ENCODE peak calls at places on chromosomes 6 and 20, in four cellular contexts. G is H9, D is IMR-90, Q is H1. Z is an unnamed sample.

GRCh38 chr6:116405147-116405546 is 34.4 kb downstream of the DSE start:
- DNase-seq in G (no peak), D (peak; percentile 84), Q (no peak), Z (no peak)

GRCh38 chr6:87393026-87393622 is 14.6 kb upstream of the CFAP206 start:
- DNase-seq in G (no peak), D (peak; percentile 70), Q (no peak), Z (peak; percentile 65)

GRCh38 chr20:37669062-37669772 is 24.6 kb upstream of the CTNNBL1 start:
- DNase-seq in G (peak; percentile 61), D (no peak), Q (no peak), Z (peak; percentile 80)

GRCh38 chr6:40996591-40997247 is 42.3 kb downstream of the UNC5CL start:
- DNase-seq in G (peak; percentile 55), D (peak; percentile 17), Q (no peak), Z (peak; percentile 92)

GRCh38 chr20:658731-659291 is 5.8 kb upstream of the SRXN1 start:
- DNase-seq in G (no peak), D (no peak), Q (no peak), Z (peak; percentile 84)

GRCh38 chr6:56055066-56055465 is 179.7 kb upstream of the BMP5 start:
- DNase-seq in G (no peak), D (no peak), Q (no peak), Z (no peak)

GRCh38 chr20:10490706-10491105 is 55.6 kb downstream of the SLX4IP start:
- DNase-seq in G (peak; percentile 46), D (peak; percentile 21), Q (no peak), Z (peak; percentile 94)

GRCh38 chr6:44779130-44779826 is 391.8 kb downstream of the CDC5L start:
- DNase-seq in G (no peak), D (no peak), Q (no peak), Z (no peak)

GRCh38 chr6:137709424-137710281 is 157.4 kb upstream of the TNFAIP3 start:
- DNase-seq in G (no peak), D (peak; percentile 88), Q (no peak), Z (no peak)

GRCh38 chr6:132188865-132189264 is 212.4 kb downstream of the MOXD1 start:
- DNase-seq in G (no peak), D (peak; percentile 87), Q (no peak), Z (no peak)

GRCh38 chr20:52972190-52972937 is at the start of gene TSHZ2:
- DNase-seq in G (peak; percentile 52), D (peak; percentile 1), Q (peak; percentile 56), Z (peak; percentile 48)

GRCh38 chr6:89792881-89793280 is 26.7 kb downstream of the MDN1 start:
- DNase-seq in G (peak; percentile 45), D (peak; percentile 16), Q (no peak), Z (peak; percentile 83)

GRCh38 chr20:11098888-11099287 is 425.1 kb upstream of the JAG1 start:
- DNase-seq in G (no peak), D (no peak), Q (no peak), Z (peak; percentile 20)

GRCh38 chr6:132344811-132345210 is 56.5 kb downstream of the MOXD1 start:
- DNase-seq in G (no peak), D (no peak), Q (no peak), Z (no peak)

GRCh38 chr6:117655380-117655779 is 19.9 kb upstream of the NUS1 start:
- DNase-seq in G (no peak), D (no peak), Q (no peak), Z (no peak)

GRCh38 chr6:14337157-14337556 is 219.6 kb downstream of the CD83 start:
- DNase-seq in G (no peak), D (peak; percentile 16), Q (no peak), Z (no peak)

GRCh38 chr6:154156135-154156948 is 117.3 kb downstream of the OPRM1 start:
- DNase-seq in G (peak; percentile 83), D (peak; percentile 45), Q (peak; percentile 48), Z (peak; percentile 81)

GRCh38 chr6:33540768-33541167 is 39.3 kb downstream of the BAK1 start:
- DNase-seq in G (no peak), D (no peak), Q (no peak), Z (no peak)
- H3K56ac ChIP-seq in G (no peak overlapping the region), D (no peak overlapping the region), Q (no peak overlapping the region), Z (no peak overlapping the region)

GRCh38 chr6:3297909-3298308 is 39.2 kb downstream of the PSMG4 start:
- DNase-seq in G (no peak), D (no peak), Q (no peak), Z (peak; percentile 46)
- H2BK120ac ChIP-seq in G (no peak overlapping the region), D (no peak overlapping the region), Q (no peak overlapping the region), Z (no peak overlapping the region)

GRCh38 chr20:56943946-56944345 is 314.8 kb downstream of the TFAP2C start:
- DNase-seq in G (no peak), D (no peak), Q (no peak), Z (no peak)
- H2AK5ac ChIP-seq in G (no peak overlapping the region), D (no peak overlapping the region), Q (no peak overlapping the region), Z (no peak overlapping the region)

DNA sequence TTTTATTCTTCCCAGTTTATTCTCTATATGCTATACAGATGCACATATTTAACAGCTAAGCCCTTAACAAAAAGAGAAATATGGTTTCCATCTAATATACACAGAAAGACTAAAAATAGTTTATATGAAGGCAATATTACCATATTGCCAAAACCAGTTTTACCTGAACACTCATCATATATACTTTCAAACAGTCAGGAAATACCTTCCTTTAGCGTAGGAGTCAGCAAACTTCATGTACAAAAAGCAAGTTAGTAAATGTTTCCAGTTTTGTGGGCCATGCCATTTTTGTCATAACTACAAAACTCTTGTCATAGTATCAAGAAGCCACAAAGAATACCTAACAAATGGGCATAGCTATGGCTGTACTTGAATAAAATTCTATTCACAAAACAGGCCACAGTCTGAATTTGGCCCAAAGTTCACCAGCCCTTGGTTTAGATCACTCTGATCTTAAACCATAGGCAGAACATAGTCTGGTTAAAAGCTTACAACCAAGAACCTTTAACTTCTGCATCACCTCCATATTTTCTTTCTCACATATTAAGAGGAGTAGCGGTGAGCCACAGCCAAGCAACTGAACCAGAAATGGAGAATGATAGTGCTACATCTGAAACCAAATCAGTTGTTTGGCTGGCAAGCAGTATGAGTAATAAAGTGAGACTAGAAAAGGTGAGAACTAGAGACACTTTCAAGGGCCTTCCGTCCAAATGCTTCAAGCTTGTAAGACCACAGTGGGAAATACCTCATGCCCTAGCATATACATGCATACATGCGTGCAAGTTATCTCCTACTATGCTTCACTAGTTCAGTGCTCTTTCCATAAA is 116.6 kb downstream of the PTPRK start:
- DNase-seq in G (no peak), D (no peak), Q (no peak), Z (no peak)
- H3K56ac ChIP-seq in G (no peak overlapping the region), D (no peak overlapping the region), Q (no peak overlapping the region), Z (no peak overlapping the region)

GRCh38 chr20:45994761-45995160 is 13.9 kb upstream of the MMP9 start:
- DNase-seq in G (no peak), D (no peak), Q (no peak), Z (no peak)
- H2BK120ac ChIP-seq in G (no peak overlapping the region), D (no peak overlapping the region), Q (no peak overlapping the region), Z (peak overlapping the region; percentile 17)

GRCh38 chr20:56766528-56766927 is 137.4 kb downstream of the TFAP2C start:
- DNase-seq in G (no peak), D (no peak), Q (no peak), Z (no peak)
- H2AK5ac ChIP-seq in G (no peak overlapping the region), D (no peak overlapping the region), Q (no peak overlapping the region), Z (no peak overlapping the region)

DNA sequence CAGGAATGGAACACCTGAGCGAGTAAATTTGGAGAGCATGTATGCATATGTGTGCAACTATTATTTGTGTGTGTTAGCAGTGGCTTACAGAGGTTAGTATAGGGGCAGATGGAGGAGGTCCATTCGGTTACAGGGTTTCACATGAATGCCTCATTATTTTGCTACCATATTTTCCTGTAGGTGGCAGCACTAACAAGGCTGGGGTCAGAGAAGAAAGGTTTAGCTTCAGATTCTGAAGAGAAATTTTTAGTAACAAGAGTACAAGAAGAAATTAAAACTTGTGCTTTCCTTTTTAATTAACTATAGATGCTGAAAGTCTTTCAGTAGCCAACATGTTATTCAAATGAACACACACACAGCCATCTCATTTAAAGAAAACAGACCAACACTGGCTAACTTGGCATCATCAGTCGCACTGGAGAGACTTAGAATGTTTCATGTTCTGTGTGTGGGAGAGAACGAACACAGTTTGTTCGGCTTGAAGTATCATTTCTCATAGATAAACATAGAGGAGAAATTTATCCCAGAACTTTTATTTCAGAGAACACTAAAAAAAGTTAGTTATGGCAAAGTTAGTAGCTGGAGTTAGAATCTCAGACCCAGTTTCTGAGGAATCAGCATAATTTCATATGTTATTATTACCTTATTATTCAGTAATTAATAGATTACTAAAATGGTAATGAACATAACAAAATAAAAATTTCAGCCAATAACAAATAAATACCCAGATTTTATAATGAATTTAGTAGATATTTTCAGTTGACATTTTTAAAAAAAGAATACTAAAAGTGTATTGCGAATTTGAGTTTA is 314.0 kb upstream of the RSPO3 start:
- DNase-seq in G (no peak), D (peak; percentile 55), Q (no peak), Z (peak; percentile 68)
- H3K56ac ChIP-seq in G (no peak overlapping the region), D (no peak overlapping the region), Q (no peak overlapping the region), Z (no peak overlapping the region)

Z was measured in mesendoderm.